ENCODE peak calls at places on chromosomes 5 and 9, in nine cellular contexts. B is progenitor cell of endocrine pancreas, H is AG09309, J is cardiac muscle cell, I is endothelial cell of umbilical vein, K is uterus, Z is lung, S is transverse colon, O is stomach. P is an unnamed sample.

GRCh38 chr9:33225319-33226152 is 14.4 kb upstream of the SPINK4 start:
- DNase-seq in H (peak), S (peak), J (peak), K (peak), O (peak), B (peak), Z (peak), I (peak), P (peak)

GRCh38 chr5:157303667-157304327 is 37.9 kb downstream of the CYFIP2 start:
- DNase-seq in S (no peak), H (no peak), Z (no peak), B (no peak), I (no peak), K (no peak), O (no peak), J (no peak), P (no peak)

GRCh38 chr9:89246840-89247239 is 64.2 kb upstream of the CKS2 start:
- DNase-seq in O (no peak), Z (no peak), H (no peak), I (no peak), B (no peak), K (no peak), J (no peak), S (no peak), P (no peak)

GRCh38 chr5:4348418-4348817 is 752.8 kb downstream of the IRX1 start:
- DNase-seq in H (no peak), J (no peak), O (no peak), K (no peak), Z (no peak), I (no peak), S (no peak), B (no peak), P (no peak)

GRCh38 chr5:170221319-170221718 is 11.5 kb upstream of the C5orf58 start:
- DNase-seq in I (peak), O (no peak), K (no peak), J (peak), H (no peak), B (no peak), S (no peak), Z (no peak), P (peak)

GRCh38 chr5:157109744-157110143 is 900 bp upstream of the HAVCR2 start:
- DNase-seq in K (no peak), O (no peak), J (no peak), Z (no peak), S (no peak), I (no peak), B (no peak), H (no peak), P (no peak)

GRCh38 chr5:56512314-56512996 is 279.3 kb upstream of the ANKRD55 start:
- DNase-seq in K (peak), H (no peak), B (no peak), S (no peak), Z (no peak), J (peak), I (no peak), O (no peak), P (peak)

GRCh38 chr9:134299883-134300282 is 26.4 kb upstream of the RXRA start:
- DNase-seq in B (no peak), I (no peak), J (no peak), K (no peak), Z (peak), O (peak), S (no peak), H (no peak), P (no peak)

GRCh38 chr5:168147536-168148460 is 143.6 kb upstream of the WWC1 start:
- DNase-seq in S (no peak), J (no peak), B (no peak), Z (no peak), O (no peak), K (no peak), H (no peak), I (no peak), P (no peak)

GRCh38 chr5:90934738-90935137 is 376.1 kb downstream of the ADGRV1 start:
- DNase-seq in S (no peak), B (no peak), Z (no peak), H (no peak), J (no peak), K (no peak), O (no peak), I (no peak), P (no peak)

GRCh38 chr5:140245354-140245753 is 57.5 kb downstream of the PFDN1 start:
- DNase-seq in J (peak), K (no peak), Z (no peak), I (peak), S (no peak), B (no peak), O (no peak), H (no peak), P (no peak)

GRCh38 chr5:26259081-26259480 is 779.3 kb downstream of the CDH9 start:
- DNase-seq in H (no peak), Z (no peak), O (no peak), J (no peak), K (no peak), S (no peak), B (no peak), I (no peak), P (no peak)

GRCh38 chr5:141960018-141960417 is 2.0 kb upstream of the PCDH12 start:
- DNase-seq in Z (no peak), I (no peak), B (no peak), O (no peak), S (no peak), J (no peak), K (no peak), H (no peak), P (no peak)

GRCh38 chr9:127506814-127507750 is 55.8 kb downstream of the LRSAM1 start:
- DNase-seq in H (no peak), J (peak), I (no peak), K (no peak), O (no peak), Z (no peak), S (no peak), B (no peak), P (peak)

GRCh38 chr5:50666261-50667078 is at the start of gene PARP8:
- DNase-seq in H (no peak), B (peak), Z (peak), K (peak), S (peak), I (no peak), O (peak), J (peak), P (peak)

GRCh38 chr5:154276932-154277331 is 86.4 kb downstream of the GALNT10 start:
- DNase-seq in O (no peak), K (peak), Z (peak), H (peak), B (no peak), J (peak), S (peak), I (no peak), P (peak)

GRCh38 chr9:114304416-114305188 is 18.3 kb upstream of the ORM1 start:
- DNase-seq in S (peak), B (no peak), I (no peak), J (no peak), Z (no peak), H (no peak), K (peak), O (peak), P (peak)

GRCh38 chr5:3590253-3590966 is 5.2 kb upstream of the IRX1 start:
- DNase-seq in I (no peak), J (no peak), Z (no peak), S (no peak), B (no peak), O (no peak), H (no peak), K (no peak), P (no peak)

GRCh38 chr9:116592926-116593325 is 94.2 kb upstream of the TRIM32 start:
- DNase-seq in S (no peak), J (peak), I (no peak), O (no peak), B (no peak), K (no peak), Z (no peak), H (no peak), P (no peak)

GRCh38 chr9:89660286-89660685 is 55.5 kb downstream of the GADD45G start:
- DNase-seq in O (no peak), H (no peak), S (no peak), J (no peak), K (no peak), I (no peak), Z (no peak), B (no peak), P (no peak)

GRCh38 chr5:41083306-41083705 is 12.2 kb upstream of the MROH2B start:
- DNase-seq in S (no peak), I (no peak), K (no peak), H (no peak), Z (no peak), O (no peak), B (no peak), J (no peak), P (no peak)

GRCh38 chr5:163504091-163504931 is 1.1 kb upstream of the MAT2B start:
- DNase-seq in O (peak), H (no peak), J (peak), S (peak), B (no peak), K (peak), I (peak), Z (peak), P (peak)

GRCh38 chr9:93666279-93666784 is 89.9 kb downstream of the PHF2 start:
- DNase-seq in B (no peak), K (no peak), Z (no peak), O (no peak), J (no peak), I (no peak), S (no peak), H (no peak), P (no peak)

GRCh38 chr9:91177661-91178280 is 183.9 kb downstream of the AUH start:
- DNase-seq in I (no peak), H (no peak), S (peak), Z (peak), O (peak), J (no peak), K (no peak), B (no peak), P (no peak)

GRCh38 chr9:132631685-132632084 is 38.1 kb downstream of the DDX31 start:
- DNase-seq in B (no peak), S (no peak), O (no peak), J (peak), Z (no peak), K (no peak), I (no peak), H (no peak), P (no peak)

GRCh38 chr9:37939575-37940095 is 35.7 kb upstream of the SLC25A51 start:
- DNase-seq in J (peak), Z (no peak), S (no peak), K (no peak), O (no peak), B (no peak), I (no peak), H (no peak), P (no peak)

GRCh38 chr9:89375181-89375760 is 57.0 kb downstream of the SECISBP2 start:
- DNase-seq in O (no peak), B (no peak), K (no peak), J (no peak), H (no peak), I (peak), Z (no peak), S (no peak), P (no peak)

GRCh38 chr9:38644601-38645000 is 24.2 kb upstream of the ANKRD18A start:
- DNase-seq in H (no peak), I (no peak), O (no peak), B (no peak), K (no peak), J (no peak), S (no peak), Z (no peak), P (no peak)

GRCh38 chr9:112308576-112308975 is 24.8 kb downstream of the PTBP3 start:
- DNase-seq in S (no peak), I (no peak), B (no peak), Z (no peak), O (no peak), J (no peak), K (no peak), H (no peak), P (no peak)

GRCh38 chr5:177372910-177373309 is 11.3 kb upstream of the SLC34A1 start:
- DNase-seq in S (no peak), H (no peak), O (no peak), J (no peak), Z (no peak), K (no peak), I (no peak), B (no peak), P (no peak)

GRCh38 chr5:112417931-112418358 is 1.1 kb downstream of the EPB41L4A start:
- DNase-seq in J (peak), K (peak), S (peak), O (peak), H (no peak), Z (peak), B (no peak), I (peak), P (peak)

GRCh38 chr5:112419050-112419595 is at the start of gene EPB41L4A:
- DNase-seq in O (peak), J (peak), I (peak), S (peak), K (peak), B (peak), H (no peak), Z (no peak), P (peak)

GRCh38 chr5:112418412-112419049 is 546 bp downstream of the EPB41L4A start:
- DNase-seq in K (no peak), Z (no peak), J (peak), S (peak), H (no peak), I (peak), B (no peak), O (no peak), P (peak)

GRCh38 chr5:112419596-112420110 is 576 bp upstream of the EPB41L4A start:
- DNase-seq in K (peak), H (no peak), B (peak), Z (peak), J (peak), S (peak), I (peak), O (peak), P (peak)

DNA sequence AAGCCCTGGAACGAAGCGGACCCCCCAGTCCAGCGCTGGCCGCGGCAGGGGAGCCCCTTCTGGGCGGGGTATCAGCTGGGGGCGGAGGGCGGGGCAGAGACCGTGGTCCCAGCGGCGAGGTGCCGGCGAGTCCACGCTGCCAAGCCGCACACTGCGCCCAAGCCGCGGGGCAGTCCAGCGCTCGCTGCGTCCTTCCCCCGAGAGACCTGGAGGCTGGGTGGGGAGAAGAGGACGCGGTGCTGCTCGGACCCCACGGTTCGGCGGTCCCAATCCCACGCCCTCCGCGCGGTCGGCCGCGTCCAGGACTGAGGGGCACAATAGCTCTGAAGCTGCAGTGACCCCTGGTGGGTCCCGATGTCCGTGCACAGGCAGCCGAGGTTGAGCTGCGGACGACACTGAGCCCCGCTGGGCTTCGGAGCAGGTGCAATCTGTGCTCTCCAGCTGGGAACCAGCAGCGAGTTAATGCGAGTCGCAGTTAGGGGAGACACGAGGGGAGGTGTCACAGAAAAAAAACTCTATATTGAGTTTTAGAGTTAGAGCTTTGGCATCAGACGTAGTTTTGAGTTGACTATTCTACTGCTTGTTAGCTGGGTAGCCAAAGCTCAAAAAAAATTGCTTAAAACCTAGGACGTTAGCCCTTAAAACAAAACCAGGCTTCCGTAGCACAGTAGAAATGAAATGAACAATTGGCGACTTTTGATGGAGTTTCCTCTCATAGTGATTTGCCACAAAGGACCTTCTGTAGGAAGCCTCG is 1.2 kb upstream of the EPB41L4A start:
- DNase-seq in J (peak), Z (peak), K (peak), I (peak), S (peak), O (peak), H (no peak), B (peak), P (peak)
- TF ChIP-seq CTCF in J (peak), Z (peak), K (peak), I (peak), S (peak), O (peak), H (peak), B (peak), P (peak)

GRCh38 chr5:96729156-96729555 is 67.0 kb downstream of the CAST start:
- DNase-seq in O (no peak), B (no peak), J (peak), H (no peak), Z (no peak), K (no peak), I (no peak), S (no peak), P (no peak)
- TF ChIP-seq CTCF in O (no peak), B (peak), J (peak), H (peak), Z (no peak), K (no peak), I (no peak), S (no peak), P (peak)

GRCh38 chr5:172845190-172845975 is 11.3 kb downstream of the ERGIC1 start:
- DNase-seq in B (no peak), O (no peak), S (no peak), J (no peak), I (no peak), Z (no peak), H (no peak), K (no peak), P (no peak)
- TF ChIP-seq CTCF in B (peak), O (no peak), S (no peak), J (no peak), I (no peak), Z (no peak), H (no peak), K (no peak), P (no peak)

GRCh38 chr5:14507156-14507941 is 74.2 kb upstream of the OTULINL start:
- DNase-seq in H (no peak), B (no peak), S (no peak), K (no peak), O (no peak), J (no peak), Z (no peak), I (no peak), P (no peak)

GRCh38 chr5:14508046-14508445 is 73.5 kb upstream of the OTULINL start:
- DNase-seq in H (no peak), J (no peak), Z (no peak), I (no peak), O (no peak), K (no peak), B (no peak), S (no peak), P (no peak)

GRCh38 chr5:14510880-14511279 is 70.7 kb upstream of the OTULINL start:
- DNase-seq in B (no peak), H (no peak), I (no peak), O (no peak), Z (no peak), S (no peak), J (no peak), K (no peak), P (no peak)

GRCh38 chr5:14510156-14510734 is 71.3 kb upstream of the OTULINL start:
- DNase-seq in I (no peak), Z (no peak), H (no peak), K (no peak), S (no peak), J (no peak), O (no peak), B (no peak), P (peak)

DNA sequence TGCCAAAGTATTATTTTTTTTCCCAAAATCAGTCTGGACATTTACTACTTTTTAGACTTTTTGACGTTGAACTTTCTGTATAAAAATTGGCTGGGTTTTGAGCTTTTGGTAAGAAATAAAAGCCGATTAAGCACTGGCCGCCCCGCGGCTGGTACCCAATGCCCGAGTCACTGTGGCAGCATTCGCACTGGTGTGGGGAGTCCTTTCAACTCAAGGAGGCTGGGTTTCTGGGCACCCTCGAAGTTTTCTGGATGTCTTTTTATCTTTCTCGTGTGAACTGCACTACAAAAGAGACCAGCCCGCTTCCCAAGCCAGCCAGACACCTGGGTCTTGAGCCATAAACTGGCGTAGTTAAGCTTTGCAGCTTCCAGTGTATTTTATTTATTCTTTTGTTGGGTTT is 72.0 kb upstream of the OTULINL start:
- DNase-seq in O (no peak), S (no peak), B (no peak), Z (no peak), K (no peak), H (no peak), J (no peak), I (no peak), P (no peak)
- TF ChIP-seq CTCF in O (no peak), S (no peak), B (no peak), Z (no peak), K (no peak), H (no peak), J (no peak), I (no peak), P (no peak)

GRCh38 chr9:96437454-96437853 is 12.5 kb upstream of the HABP4 start:
- DNase-seq in S (no peak), Z (no peak), I (no peak), B (no peak), O (no peak), K (no peak), H (no peak), J (no peak), P (no peak)

GRCh38 chr9:96447406-96447805 is 2.6 kb upstream of the HABP4 start:
- DNase-seq in K (no peak), I (no peak), H (no peak), O (no peak), B (no peak), Z (no peak), S (no peak), J (no peak), P (no peak)

GRCh38 chr9:96440671-96441199 is 9.2 kb upstream of the HABP4 start:
- DNase-seq in I (no peak), Z (no peak), O (no peak), H (no peak), S (no peak), B (no peak), K (no peak), J (no peak), P (no peak)

GRCh38 chr9:96441798-96442445 is 8.0 kb upstream of the HABP4 start:
- DNase-seq in K (no peak), H (no peak), O (no peak), I (no peak), B (no peak), Z (no peak), S (no peak), J (peak), P (no peak)

DNA sequence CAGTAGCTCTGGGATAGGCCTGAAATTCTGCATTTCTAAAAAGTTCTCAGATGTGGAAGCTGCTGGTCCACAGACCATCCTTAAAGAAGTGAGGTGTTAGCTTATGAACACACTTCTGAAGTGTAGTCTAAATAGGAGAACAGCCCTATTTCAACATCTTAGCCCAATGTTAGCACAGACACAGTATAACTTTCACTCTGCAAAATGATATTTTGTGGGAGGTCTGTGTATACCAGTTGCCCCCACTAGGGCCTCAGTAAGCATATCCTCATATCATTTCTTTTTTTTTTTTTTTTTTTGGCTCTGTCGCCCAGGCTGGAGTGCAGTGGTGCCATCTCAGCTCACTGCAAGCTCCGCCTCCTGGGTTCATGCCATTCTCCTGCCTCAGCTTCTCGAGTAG is 7.5 kb upstream of the HABP4 start:
- DNase-seq in K (no peak), S (no peak), B (no peak), J (no peak), Z (no peak), H (no peak), I (no peak), O (no peak), P (no peak)
- TF ChIP-seq CTCF in K (no peak), S (no peak), B (no peak), J (no peak), Z (no peak), H (no peak), I (no peak), O (no peak), P (no peak)

DNA sequence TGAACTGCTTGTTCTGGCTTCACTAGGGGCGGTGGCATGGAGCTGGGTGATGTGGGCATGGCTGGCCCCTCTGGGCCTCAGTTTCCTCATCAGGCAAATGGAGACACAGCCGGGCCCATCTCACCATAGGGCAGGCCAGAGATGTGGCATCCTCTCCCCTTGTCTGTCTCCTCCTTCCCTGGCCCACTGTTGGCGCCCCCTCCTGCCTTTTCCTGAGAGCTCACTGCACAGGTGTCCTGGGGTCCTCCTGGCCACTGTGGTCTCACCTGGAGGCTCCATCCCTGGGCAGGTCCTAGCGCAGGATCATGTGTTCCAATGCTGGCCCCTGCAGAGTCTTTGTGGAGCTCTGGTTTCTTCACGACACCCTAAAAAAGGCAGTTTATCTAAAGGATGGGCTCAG is 53.5 kb downstream of the NEK6 start:
- DNase-seq in K (no peak), H (no peak), Z (no peak), S (no peak), I (no peak), B (no peak), J (no peak), O (no peak), P (no peak)
- TF ChIP-seq CTCF in K (no peak), H (peak), Z (no peak), S (no peak), I (peak), B (no peak), J (no peak), O (no peak), P (no peak)

P was measured in testis.